ENCODE peak calls at places on chromosomes 13 and 19, in nine cellular contexts. G is fibroblast of the aortic adventitia, Y is RKO, R is HAP-1, B is EL, X is dorsolateral prefrontal cortex, C is astrocyte, W is activated T-cell treated with anti-CD3 and anti-CD28 coated beads for 1 hour, L is T-cell. H is an unnamed sample.

GRCh38 chr13:20654156-20654555 is 49.3 kb upstream of the IL17D start:
- DNase-seq in G (peak), Y (no peak), R (no peak), B (peak), X (no peak), C (peak), W (no peak), L (no peak), H (peak)

GRCh38 chr13:50691682-50692263 is 151.7 kb downstream of the DLEU7 start:
- DNase-seq in G (peak), Y (peak), R (no peak), B (peak), X (no peak), C (peak), W (no peak), L (no peak), H (peak)

GRCh38 chr19:19106061-19106551 is 32.2 kb downstream of the TMEM161A start:
- DNase-seq in G (no peak), Y (no peak), R (no peak), B (peak), X (no peak), C (no peak), W (no peak), L (no peak), H (no peak)

GRCh38 chr13:45473627-45474026 is 8.9 kb downstream of the COG3 start:
- DNase-seq in G (no peak), Y (peak), R (no peak), B (no peak), X (no peak), C (no peak), W (no peak), L (peak), H (no peak)

GRCh38 chr19:55336101-55336500 is 3.6 kb upstream of the KMT5C start:
- DNase-seq in G (peak), Y (no peak), R (no peak), B (peak), X (no peak), C (no peak), W (no peak), L (no peak), H (no peak)

GRCh38 chr13:99357149-99357596 is 50.0 kb upstream of the GPR183 start:
- DNase-seq in G (peak), Y (no peak), R (no peak), B (peak), X (no peak), C (peak), W (no peak), L (no peak), H (peak)

GRCh38 chr13:97742084-97742483 is 211.4 kb upstream of the IPO5 start:
- DNase-seq in G (no peak), Y (no peak), R (no peak), B (no peak), X (no peak), C (no peak), W (no peak), L (no peak), H (no peak)

GRCh38 chr13:20182231-20182846 is 10.4 kb downstream of the GJB2 start:
- DNase-seq in G (peak), Y (peak), R (peak), B (peak), X (peak), C (peak), W (no peak), L (peak), H (peak)

GRCh38 chr19:49155830-49156346 is 692 bp upstream of the HRC start:
- DNase-seq in G (no peak), Y (no peak), R (no peak), B (no peak), X (no peak), C (no peak), W (no peak), L (no peak), H (no peak)

GRCh38 chr19:15331419-15332310 is 674 bp downstream of the BRD4 start:
- DNase-seq in G (no peak), Y (peak), R (peak), B (peak), X (no peak), C (no peak), W (peak), L (peak), H (peak)

GRCh38 chr19:53136432-53136831 is 3.7 kb upstream of the ZNF415 start:
- DNase-seq in G (no peak), Y (no peak), R (no peak), B (no peak), X (no peak), C (no peak), W (no peak), L (no peak), H (no peak)